ENCODE peak calls at places on chromosome 1, in four cellular contexts. I, F, B and O are unnamed samples.

GRCh38 chr1:3732747-3733602 is 19.3 kb upstream of the CCDC27 start:
- DNase-seq in F (no peak), B (no peak), I (no peak), O (peak; percentile 66)

GRCh38 chr1:231844986-231845502 is 218.5 kb downstream of the DISC1 start:
- DNase-seq in F (no peak), B (no peak), I (no peak), O (no peak)

GRCh38 chr1:217327901-217328300 is 303.0 kb downstream of the GPATCH2 start:
- DNase-seq in I (no peak), B (no peak), F (no peak), O (no peak)

GRCh38 chr1:155008015-155008941 is 5.7 kb downstream of the ZBTB7B start:
- DNase-seq in I (no peak), F (peak; percentile 81), B (no peak), O (peak; percentile 36)

GRCh38 chr1:9242338-9242969 is 7.9 kb downstream of the H6PD start:
- DNase-seq in F (no peak), I (no peak), B (peak; percentile 54), O (no peak)

GRCh38 chr1:147622731-147623130 is 47.6 kb downstream of the ACP6 start:
- DNase-seq in I (no peak), B (no peak), F (no peak), O (no peak)

GRCh38 chr1:223551610-223552009 is 113.9 kb downstream of the CAPN8 start:
- DNase-seq in B (no peak), F (no peak), I (no peak), O (no peak)

GRCh38 chr1:180530501-180530900 is 28.1 kb upstream of the ACBD6 start:
- DNase-seq in B (peak; percentile 39), F (no peak), I (no peak), O (no peak)

GRCh38 chr1:19412654-19413053 is 72.7 kb downstream of the CAPZB start:
- DNase-seq in I (no peak), F (no peak), B (no peak), O (no peak)

DNA sequence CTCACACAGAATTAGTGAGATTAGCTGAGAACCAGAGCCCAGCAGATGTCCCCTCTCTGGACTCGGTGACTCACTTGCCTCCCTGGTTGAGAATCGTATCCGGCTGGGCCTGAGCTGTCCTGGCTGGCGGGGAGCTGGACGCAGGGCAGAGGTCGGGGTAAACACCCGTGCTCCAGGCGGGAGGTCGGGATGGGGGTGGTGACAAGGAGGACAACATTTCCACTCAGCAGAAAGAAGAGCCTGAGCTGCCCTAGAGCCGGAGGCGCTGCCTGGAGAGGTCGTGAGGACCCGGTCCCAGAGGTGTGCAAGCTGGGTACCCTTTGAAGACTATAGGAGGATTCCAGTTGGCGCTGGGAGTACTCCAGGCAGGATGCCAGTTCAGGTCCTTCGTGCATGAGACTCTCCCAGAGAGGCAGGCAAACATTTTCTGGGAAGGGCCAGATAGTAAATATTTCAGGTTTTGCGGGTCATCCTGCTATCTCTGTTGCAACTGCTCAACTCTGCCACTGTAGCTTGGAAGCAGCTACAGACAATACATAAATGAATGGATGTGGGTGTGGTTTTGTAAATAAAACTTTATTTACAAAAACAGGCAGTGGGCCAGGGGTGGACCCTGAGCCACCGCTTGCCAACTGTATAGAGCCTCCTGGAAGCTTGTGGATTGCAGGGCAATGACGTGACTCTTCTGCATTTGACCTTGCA is 116.8 kb upstream of the WNT4 start:
- DNase-seq in I (no peak), F (no peak), B (no peak), O (no peak)
- TF ChIP-seq NR3C1 in I (no peak), F (no peak), B (no peak), O (no peak)

GRCh38 chr1:22763479-22764200 is 53.0 kb downstream of the EPHB2 start:
- DNase-seq in F (no peak), I (no peak), B (no peak), O (no peak)
- TF ChIP-seq NR3C1 in F (no peak), I (no peak), B (no peak), O (no peak)

GRCh38 chr1:56438901-56439551 is 140.3 kb downstream of the PLPP3 start:
- DNase-seq in I (no peak), B (no peak), F (no peak), O (no peak)
- TF ChIP-seq NR3C1 in I (no peak), B (no peak), F (no peak), O (no peak)

GRCh38 chr1:198157241-198157846 is 546 bp downstream of the NEK7 start:
- DNase-seq in I (peak; percentile 89), B (peak; percentile 88), F (peak; percentile 71), O (peak; percentile 83)
- TF ChIP-seq NR3C1 in I (no peak), B (no peak), F (no peak), O (no peak)

GRCh38 chr1:245389878-245390277 is 235.1 kb downstream of the KIF26B start:
- DNase-seq in I (no peak), F (no peak), B (no peak), O (no peak)
- TF ChIP-seq NR3C1 in I (no peak), F (no peak), B (no peak), O (no peak)

DNA sequence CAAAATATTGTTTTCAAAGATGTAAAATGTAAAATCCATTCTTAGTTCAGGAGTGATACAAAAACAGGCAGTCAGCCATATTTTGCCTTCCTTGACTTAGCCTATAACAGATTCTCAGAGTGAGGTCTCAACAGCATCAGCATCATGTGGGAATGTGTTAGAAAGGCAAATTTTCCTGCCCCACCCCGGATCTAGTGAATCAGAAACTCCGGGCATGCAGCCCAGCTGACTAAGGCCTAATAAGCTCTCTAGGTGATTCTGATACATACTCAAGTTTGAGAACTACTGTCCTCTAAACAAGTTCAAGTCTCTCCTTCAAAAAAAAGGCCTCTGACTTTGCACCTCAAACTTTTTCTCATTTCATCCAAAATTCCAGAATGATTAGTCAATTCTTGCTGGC is 46.9 kb upstream of the PRRC2C start:
- DNase-seq in I (peak; percentile 47), F (no peak), B (no peak), O (no peak)
- TF ChIP-seq NR3C1 in I (no peak), F (no peak), B (no peak), O (no peak)

DNA sequence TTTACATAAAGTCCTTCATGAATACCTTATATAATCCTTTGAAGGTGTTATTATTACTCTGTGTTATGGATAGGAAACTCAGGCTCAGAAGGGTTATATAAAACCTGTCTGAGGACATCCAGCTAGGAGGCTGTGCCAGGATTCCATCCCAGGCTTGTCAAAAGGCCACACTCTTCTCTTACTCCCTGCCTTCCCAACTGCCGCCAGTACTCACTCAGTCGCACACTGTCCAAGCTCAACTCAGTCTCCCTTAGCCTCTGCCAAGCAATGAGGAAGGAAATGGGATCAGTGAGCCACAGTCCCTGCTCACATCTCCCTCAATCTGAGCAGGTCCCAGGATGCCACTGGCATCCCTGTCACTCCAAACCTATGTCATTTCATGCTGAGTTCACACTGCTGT is 94.4 kb downstream of the NAV1 start:
- DNase-seq in B (no peak), F (no peak), I (no peak), O (no peak)
- TF ChIP-seq NR3C1 in B (no peak), F (no peak), I (no peak), O (no peak)

GRCh38 chr1:12422488-12422887 is 192.7 kb downstream of the VPS13D start:
- DNase-seq in F (peak; percentile 42), I (no peak), B (no peak), O (no peak)

GRCh38 chr1:12424150-12424549 is 193.9 kb downstream of the DHRS3 start:
- DNase-seq in I (no peak), F (no peak), B (no peak), O (no peak)

GRCh38 chr1:12428334-12428733 is 189.7 kb downstream of the DHRS3 start:
- DNase-seq in B (no peak), I (no peak), F (no peak), O (no peak)

GRCh38 chr1:12424793-12425192 is 193.2 kb downstream of the DHRS3 start:
- DNase-seq in B (no peak), F (no peak), I (no peak), O (no peak)

GRCh38 chr1:12426030-12426429 is 192.0 kb downstream of the DHRS3 start:
- DNase-seq in F (no peak), I (no peak), B (no peak), O (no peak)
- TF ChIP-seq NR3C1 in F (no peak), I (no peak), B (no peak), O (no peak)

DNA sequence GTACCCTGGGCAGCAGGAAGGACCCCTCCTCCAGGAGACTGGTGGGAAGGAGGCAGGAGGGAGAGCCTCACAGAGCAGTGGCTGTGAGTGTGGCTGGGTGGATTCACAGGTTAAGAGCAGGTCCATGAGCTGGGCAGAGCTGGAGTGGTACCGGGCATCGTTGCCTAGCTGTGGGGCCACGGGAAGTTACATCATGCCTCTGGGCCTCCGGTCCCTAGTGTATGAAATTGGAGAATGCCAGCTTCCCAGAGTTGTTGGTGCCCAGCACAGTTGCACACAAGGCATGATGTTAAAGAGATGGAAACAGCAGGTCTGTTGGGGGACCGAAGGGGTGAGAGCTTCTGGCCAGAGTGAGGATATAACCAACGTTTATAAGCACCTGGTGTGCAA is 18.5 kb downstream of the FOXO6 start:
- DNase-seq in F (no peak), I (no peak), B (no peak), O (no peak)
- TF ChIP-seq NR3C1 in F (no peak), I (no peak), B (no peak), O (no peak)